ENCODE peak calls at places on chromosomes 16 and 17, in six cellular contexts. W is K562, J is GM12878, N is WTC11, L is HepG2, E is H1. T is an unnamed sample.

GRCh38 chr16:85205747-85206471 is 93.6 kb upstream of the CIBAR2 start:
- DNase-seq in W (peak), J (no peak), N (no peak), L (peak), E (no peak), T (no peak)

GRCh38 chr16:3938843-3939624 is 58.5 kb upstream of the CREBBP start:
- DNase-seq in W (peak), J (no peak), N (peak), L (peak), E (peak), T (peak)

GRCh38 chr17:81703747-81704654 is 834 bp downstream of the MRPL12 start:
- DNase-seq in W (peak), J (no peak), N (no peak), L (no peak), E (no peak), T (no peak)

GRCh38 chr17:20171741-20172377 is 162.7 kb downstream of the SPECC1 start:
- DNase-seq in W (no peak), J (no peak), N (no peak), L (peak), E (no peak), T (no peak)

GRCh38 chr16:24609740-24610420 is 70.5 kb downstream of the RBBP6 start:
- DNase-seq in W (no peak), J (no peak), N (peak), L (peak), E (peak), T (peak)

GRCh38 chr17:82320956-82321927 is 3.8 kb upstream of the CD7 start:
- DNase-seq in W (peak), J (no peak), N (peak), L (no peak), E (peak), T (peak)

GRCh38 chr16:80277182-80277581 is 263.6 kb upstream of the DYNLRB2 start:
- DNase-seq in W (peak), J (no peak), N (peak), L (no peak), E (peak), T (peak)

GRCh38 chr17:17236295-17237025 is 508 bp downstream of the FLCN start:
- DNase-seq in W (peak), J (no peak), N (peak), L (peak), E (no peak), T (peak)

GRCh38 chr16:89026121-89026612 is 49.2 kb upstream of the CBFA2T3 start:
- DNase-seq in W (peak), J (peak), N (peak), L (no peak), E (no peak), T (no peak)

GRCh38 chr17:57114085-57114673 is 29.1 kb downstream of the AKAP1 start:
- DNase-seq in W (peak), J (no peak), N (peak), L (peak), E (peak), T (peak)

GRCh38 chr16:58306327-58306726 is 11.5 kb upstream of the PRSS54 start:
- DNase-seq in W (no peak), J (no peak), N (peak), L (peak), E (no peak), T (peak)

GRCh38 chr17:63435681-63436522 is 10.2 kb downstream of the CYB561 start:
- DNase-seq in W (peak), J (no peak), N (peak), L (no peak), E (peak), T (peak)

GRCh38 chr17:63438092-63439051 is 7.7 kb downstream of the CYB561 start:
- DNase-seq in W (no peak), J (no peak), N (no peak), L (no peak), E (no peak), T (no peak)

GRCh38 chr17:63434951-63435571 is 11.0 kb downstream of the CYB561 start:
- DNase-seq in W (no peak), J (no peak), N (peak), L (no peak), E (no peak), T (no peak)

GRCh38 chr17:63437287-63438091 is 8.6 kb downstream of the CYB561 start:
- DNase-seq in W (peak), J (no peak), N (no peak), L (no peak), E (no peak), T (no peak)

DNA sequence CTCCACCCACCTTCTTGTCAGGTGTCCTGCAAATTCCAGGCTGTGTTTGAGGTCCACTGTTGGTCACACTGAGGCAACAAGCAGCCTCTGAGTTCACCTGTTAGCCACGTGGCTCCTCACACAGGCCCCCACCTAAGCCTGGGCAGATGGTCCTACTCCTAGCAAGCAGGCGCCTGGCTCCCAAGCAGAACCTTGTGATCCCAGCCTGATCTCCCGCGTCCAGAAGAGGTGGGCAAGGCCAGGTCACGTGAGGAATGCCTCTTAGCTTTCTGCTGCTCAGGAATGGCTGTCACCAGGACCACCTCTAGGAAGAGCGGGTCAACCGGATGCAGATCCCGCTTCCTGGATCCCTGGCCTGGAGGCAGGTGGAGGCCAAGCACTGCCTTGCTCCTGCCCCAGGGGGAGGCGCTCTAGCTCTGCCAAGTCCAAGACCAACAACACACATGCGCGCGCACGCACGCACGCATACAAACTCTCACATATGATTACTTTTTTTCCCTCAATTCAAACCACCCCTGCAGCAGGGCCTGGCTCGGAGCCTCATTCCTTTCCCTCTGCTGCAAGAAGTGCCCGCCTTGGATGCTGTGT is 9.5 kb downstream of the CYB561 start:
- DNase-seq in W (peak), J (no peak), N (peak), L (no peak), E (peak), T (peak)
- TF ChIP-seq CREB1 in W (no peak), J (no peak), N (no peak), L (no peak), E (no peak), T (no peak)

GRCh38 chr17:33200587-33200986 is 92.5 kb downstream of the ASIC2 start:
- DNase-seq in W (peak), J (no peak), N (peak), L (no peak), E (no peak), T (peak)
- TF ChIP-seq CREB1 in W (no peak), J (no peak), N (no peak), L (no peak), E (no peak), T (peak)

GRCh38 chr17:21455761-21456160 is 79.6 kb downstream of the KCNJ12 start:
- DNase-seq in W (no peak), J (no peak), N (no peak), L (no peak), E (no peak), T (no peak)

GRCh38 chr17:21457051-21458026 is 81.2 kb downstream of the KCNJ12 start:
- DNase-seq in W (peak), J (peak), N (peak), L (peak), E (peak), T (peak)

GRCh38 chr17:21458036-21458435 is 81.9 kb downstream of the KCNJ12 start:
- DNase-seq in W (no peak), J (no peak), N (peak), L (no peak), E (no peak), T (peak)

GRCh38 chr17:21453144-21453982 is 77.2 kb downstream of the KCNJ12 start:
- DNase-seq in W (no peak), J (no peak), N (no peak), L (no peak), E (no peak), T (no peak)

DNA sequence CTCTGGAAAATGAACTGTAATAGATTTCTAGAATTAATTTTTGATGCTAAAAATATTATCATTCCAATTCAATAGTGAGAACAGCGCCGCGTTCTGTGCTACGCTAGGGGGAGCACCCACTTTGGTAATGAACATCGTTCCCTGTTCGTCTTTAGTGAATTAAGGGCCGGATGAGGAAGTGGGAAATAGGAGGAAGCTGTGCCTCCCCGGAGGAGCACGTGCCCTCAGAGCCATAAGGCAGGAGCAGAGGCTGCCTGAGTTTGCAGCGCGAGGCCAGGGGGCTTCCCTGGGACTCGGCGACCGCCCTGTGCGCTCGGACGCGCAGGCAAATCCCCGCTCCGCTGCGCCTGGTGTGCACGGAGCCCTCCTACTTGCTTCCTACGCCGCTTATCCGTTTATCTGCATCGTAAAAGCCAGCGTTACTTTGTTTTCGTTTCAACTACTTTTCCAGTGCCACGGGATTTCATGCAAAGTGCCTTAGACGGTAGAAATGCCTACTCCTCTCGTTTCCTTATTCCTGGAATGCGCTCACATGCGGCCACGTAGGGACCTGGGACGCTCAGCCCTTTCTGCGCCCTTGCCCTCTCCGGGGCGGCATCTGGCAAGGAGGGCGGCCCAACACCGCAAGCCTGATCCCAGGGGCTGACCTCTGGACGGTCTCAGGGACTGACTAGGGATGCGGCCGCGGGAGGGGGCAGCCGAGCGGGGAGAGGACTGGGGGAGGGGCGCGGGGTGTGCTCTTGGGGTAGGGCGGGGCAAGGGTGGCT is 76.4 kb downstream of the KCNJ12 start:
- DNase-seq in W (peak), J (no peak), N (peak), L (peak), E (peak), T (peak)
- TF ChIP-seq CREB1 in W (no peak), J (no peak), N (peak), L (no peak), E (no peak), T (no peak)

DNA sequence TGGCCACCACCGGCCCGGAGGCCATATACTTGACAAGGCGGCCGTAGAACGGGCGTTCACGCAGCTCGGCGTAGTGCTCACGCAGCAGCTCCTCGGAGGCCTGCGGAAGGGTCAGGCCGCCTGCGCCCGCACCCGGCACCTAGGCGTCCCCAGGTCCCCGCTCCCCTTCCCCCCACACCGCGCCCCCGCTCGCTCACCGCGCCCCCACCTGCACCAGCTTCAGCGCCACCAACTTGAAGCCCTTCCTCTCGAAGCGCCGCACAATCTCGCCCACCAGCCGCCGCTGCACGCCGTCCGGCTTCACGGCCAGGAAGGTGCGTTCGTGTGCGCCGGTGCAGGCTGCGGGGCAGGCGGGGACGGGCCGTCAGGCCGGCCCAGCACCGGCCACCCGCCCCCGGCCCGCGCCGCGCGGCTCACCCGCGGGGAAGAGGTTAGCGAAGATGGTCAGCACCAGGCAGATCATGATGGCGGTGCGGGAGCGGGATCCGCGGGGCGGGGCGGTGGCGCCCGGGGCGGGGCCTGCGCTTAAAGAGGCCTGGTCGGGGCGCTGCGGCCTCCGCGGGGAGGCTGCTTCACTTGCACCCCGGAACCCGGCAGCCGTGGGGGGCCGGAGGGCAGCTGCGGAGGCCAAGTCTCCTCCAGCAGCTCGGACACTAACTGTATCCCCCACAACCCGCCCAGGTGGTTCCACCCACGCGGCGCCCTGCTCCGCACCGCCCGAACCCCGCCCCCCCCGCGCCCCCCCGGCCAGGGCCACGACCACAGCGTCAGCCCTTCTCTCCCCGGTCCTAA is at the start of gene NME3:
- DNase-seq in W (peak), J (no peak), N (peak), L (peak), E (peak), T (peak)
- TF ChIP-seq CREB1 in W (no peak), J (peak), N (no peak), L (no peak), E (peak), T (no peak)

GRCh38 chr17:42203354-42203753 is 9.1 kb upstream of the GHDC start:
- DNase-seq in W (no peak), J (no peak), N (no peak), L (no peak), E (no peak), T (no peak)

GRCh38 chr17:42201155-42201772 is 7.0 kb upstream of the GHDC start:
- DNase-seq in W (no peak), J (no peak), N (no peak), L (no peak), E (no peak), T (no peak)

GRCh38 chr17:42202696-42203095 is 8.4 kb upstream of the GHDC start:
- DNase-seq in W (no peak), J (no peak), N (no peak), L (no peak), E (no peak), T (no peak)

GRCh38 chr17:42200702-42201101 is 6.4 kb upstream of the GHDC start:
- DNase-seq in W (no peak), J (no peak), N (no peak), L (no peak), E (no peak), T (no peak)

GRCh38 chr17:42202159-42202558 is 7.9 kb upstream of the GHDC start:
- DNase-seq in W (no peak), J (no peak), N (no peak), L (no peak), E (no peak), T (no peak)
- TF ChIP-seq CREB1 in W (no peak), J (no peak), N (no peak), L (no peak), E (no peak), T (no peak)

DNA sequence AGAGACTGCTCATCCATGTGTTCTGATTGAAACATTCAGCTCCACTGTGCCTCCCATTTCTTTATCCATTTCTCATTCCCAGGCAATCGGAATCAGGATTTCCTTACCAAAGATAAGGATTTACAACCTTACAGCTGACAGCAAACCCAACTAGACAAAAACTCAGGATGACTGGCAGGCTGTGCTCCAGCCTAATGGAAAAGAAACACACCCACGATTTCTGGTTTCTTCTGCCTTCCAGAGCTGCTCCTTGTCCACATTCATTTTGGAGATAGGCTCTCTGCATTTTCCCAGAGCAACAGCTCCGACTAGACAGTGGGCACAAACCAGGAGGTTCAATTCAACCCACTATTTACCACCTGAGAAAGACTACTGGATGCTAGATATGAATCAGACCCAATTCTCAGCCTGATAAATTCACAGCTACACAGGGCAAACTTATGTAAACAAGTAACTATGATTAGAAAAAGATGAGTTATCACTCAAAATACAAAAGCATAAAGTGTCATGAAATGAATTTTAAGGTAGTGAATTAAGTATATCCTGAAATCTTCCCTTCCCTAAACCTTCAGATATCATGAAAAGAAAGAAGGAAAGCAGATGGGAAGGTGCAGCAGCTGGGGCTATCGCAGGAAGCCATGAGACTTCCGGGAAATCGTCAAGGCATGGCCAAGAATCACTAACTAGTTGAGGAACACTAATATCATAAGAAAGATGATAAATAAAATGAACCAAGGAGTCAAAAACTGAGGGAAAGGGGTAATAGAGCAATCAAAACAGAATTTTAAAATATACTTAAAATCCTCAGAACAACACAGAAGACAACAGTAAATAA is 44.8 kb upstream of the CLEC18B start:
- DNase-seq in W (no peak), J (no peak), N (no peak), L (no peak), E (no peak), T (no peak)
- TF ChIP-seq CREB1 in W (no peak), J (no peak), N (no peak), L (no peak), E (no peak), T (no peak)

GRCh38 chr17:40326014-40326831 is 17.2 kb downstream of the RARA start:
- DNase-seq in W (no peak), J (no peak), N (no peak), L (peak), E (no peak), T (no peak)
- TF ChIP-seq CREB1 in W (no peak), J (no peak), N (no peak), L (no peak), E (no peak), T (no peak)

GRCh38 chr16:54466233-54466632 is 179.6 kb upstream of the IRX3 start:
- DNase-seq in W (no peak), J (no peak), N (no peak), L (no peak), E (no peak), T (no peak)
- TF ChIP-seq CREB1 in W (no peak), J (no peak), N (no peak), L (no peak), E (no peak), T (no peak)

GRCh38 chr17:40555296-40556190 is 9.7 kb downstream of the CCR7 start:
- DNase-seq in W (no peak), J (no peak), N (peak), L (no peak), E (no peak), T (no peak)
- TF ChIP-seq CREB1 in W (no peak), J (peak), N (no peak), L (no peak), E (no peak), T (no peak)

GRCh38 chr16:68287276-68288251 is 23.2 kb downstream of the SLC7A6OS start:
- DNase-seq in W (no peak), J (no peak), N (no peak), L (no peak), E (no peak), T (no peak)
- TF ChIP-seq CREB1 in W (no peak), J (no peak), N (no peak), L (no peak), E (no peak), T (no peak)